ENCODE peak calls at places on chromosomes 11 and 22, in ten cellular contexts. K is fibroblast of lung; U is mucosa of descending colon; L is ovary; Q is BE2C; Z is AG04450; F is CD4-positive, alpha-beta memory T cell; C is trophoblast cell; H is PC-3; R is upper lobe of left lung. E is an unnamed sample. For H3K9me3, the result is how much of the 10 kb centered on the place peaks cover.

GRCh38 chr22:43474161-43475101 is 62.6 kb downstream of the MPPED1 start:
- DNase-seq in C (no peak), L (no peak), H (no peak), Q (no peak), K (no peak), Z (no peak), R (no peak), U (no peak), F (no peak), E (no peak)

GRCh38 chr22:32478994-32479393 is 4.4 kb downstream of the FBXO7 start:
- DNase-seq in U (no peak), Q (no peak), F (no peak), L (no peak), C (peak), K (peak), H (no peak), R (no peak), Z (no peak), E (no peak)

GRCh38 chr11:29260939-29261705 is 755.7 kb downstream of the KCNA4 start:
- DNase-seq in L (no peak), H (peak), Z (peak), Q (no peak), K (peak), C (peak), R (no peak), U (no peak), F (no peak), E (no peak)

GRCh38 chr11:31826530-31827438 is 15.7 kb upstream of the PAX6 start:
- DNase-seq in H (no peak), U (no peak), Q (no peak), Z (no peak), R (peak), F (no peak), L (no peak), K (peak), C (no peak), E (no peak)

GRCh38 chr22:45516923-45517675 is 14.4 kb downstream of the FBLN1 start:
- DNase-seq in C (peak), R (no peak), U (no peak), Z (no peak), Q (no peak), H (no peak), L (no peak), F (no peak), K (peak), E (no peak)

GRCh38 chr11:1165256-1166041 is 7.7 kb downstream of the MUC5AC start:
- DNase-seq in U (peak), L (no peak), K (no peak), Z (no peak), C (no peak), Q (no peak), F (no peak), H (no peak), R (peak), E (no peak)

GRCh38 chr11:11978792-11979486 is 29.5 kb downstream of the DKK3 start:
- DNase-seq in H (no peak), F (no peak), K (peak), C (no peak), Z (no peak), Q (peak), L (peak), R (no peak), U (no peak), E (no peak)

GRCh38 chr11:32109138-32109537 is 18.3 kb downstream of the RCN1 start:
- DNase-seq in C (no peak), Z (peak), U (no peak), L (no peak), F (no peak), H (peak), Q (no peak), R (no peak), K (peak), E (no peak)

GRCh38 chr22:38025514-38025913 is 31.7 kb upstream of the PICK1 start:
- DNase-seq in K (no peak), C (no peak), U (no peak), F (no peak), Q (no peak), Z (no peak), H (no peak), L (no peak), R (no peak), E (no peak)

GRCh38 chr11:77084581-77085191 is 17.9 kb downstream of the CAPN5 start:
- DNase-seq in L (peak), F (no peak), U (peak), H (no peak), K (no peak), C (no peak), Z (no peak), Q (peak), R (peak), E (peak)

GRCh38 chr22:46149493-46149997 is 781 bp upstream of the PPARA start:
- DNase-seq in C (peak), K (no peak), R (peak), Q (no peak), L (peak), U (peak), F (no peak), Z (no peak), H (no peak), E (peak)

GRCh38 chr11:35313066-35313765 is 106.1 kb downstream of the SLC1A2 start:
- DNase-seq in Z (no peak), C (peak), U (no peak), H (no peak), Q (no peak), L (no peak), F (no peak), R (no peak), K (no peak), E (no peak)

GRCh38 chr11:118133816-118134215 is 18.8 kb downstream of the SCN4B start:
- DNase-seq in Z (no peak), R (no peak), H (no peak), C (no peak), L (no peak), F (no peak), K (no peak), U (no peak), Q (no peak), E (no peak)

GRCh38 chr11:113021111-113021510 is 59.9 kb downstream of the NCAM1 start:
- DNase-seq in L (no peak), K (no peak), F (no peak), H (no peak), U (no peak), Q (no peak), Z (no peak), C (no peak), R (no peak), E (no peak)

GRCh38 chr11:113085446-113085845 is 124.2 kb downstream of the NCAM1 start:
- DNase-seq in K (no peak), F (no peak), Q (no peak), U (no peak), H (no peak), Z (no peak), R (no peak), C (no peak), L (no peak), E (no peak)

GRCh38 chr11:61744609-61745156 is 7.8 kb upstream of the MYRF start:
- DNase-seq in Q (no peak), K (no peak), H (no peak), Z (no peak), L (no peak), R (peak), U (no peak), F (no peak), C (no peak), E (no peak)

GRCh38 chr11:40188848-40189247 is 1270.6 kb downstream of the LRRC4C start:
- DNase-seq in Z (no peak), Q (no peak), R (no peak), F (no peak), H (no peak), K (no peak), C (no peak), L (no peak), U (no peak), E (no peak)

GRCh38 chr11:105315287-105315686 is 175.7 kb upstream of the CARD18 start:
- DNase-seq in L (no peak), C (no peak), Z (no peak), U (no peak), R (no peak), H (peak), Q (no peak), F (no peak), K (no peak), E (no peak)

GRCh38 chr11:95924414-95924760 is 480 bp upstream of the MTMR2 start:
- DNase-seq in Q (no peak), U (no peak), L (no peak), F (peak), Z (no peak), R (no peak), H (peak), K (no peak), C (peak), E (no peak)

GRCh38 chr11:128886401-128887119 is 4.6 kb upstream of the KCNJ5 start:
- DNase-seq in H (peak), K (no peak), Q (no peak), C (no peak), R (no peak), U (no peak), Z (no peak), L (no peak), F (no peak), E (no peak)

GRCh38 chr11:61764606-61765260 is 12.3 kb downstream of the MYRF start:
- DNase-seq in K (no peak), F (no peak), C (no peak), Z (no peak), U (no peak), L (peak), Q (no peak), H (no peak), R (peak), E (no peak)

GRCh38 chr11:33168605-33169240 is 7.4 kb upstream of the CSTF3 start:
- DNase-seq in U (no peak), C (no peak), Q (no peak), F (no peak), H (no peak), L (no peak), R (no peak), Z (no peak), K (peak), E (no peak)

GRCh38 chr11:118910309-118911112 is 15.2 kb downstream of the BCL9L start:
- DNase-seq in Q (no peak), C (peak), R (peak), Z (peak), H (peak), L (peak), U (peak), F (peak), K (peak), E (no peak)

GRCh38 chr11:111351374-111352081 is 27.5 kb downstream of the POU2AF1 start:
- DNase-seq in K (no peak), U (no peak), Z (no peak), Q (no peak), L (no peak), C (no peak), H (no peak), F (no peak), R (no peak), E (no peak)

GRCh38 chr11:101612481-101612880 is 28.7 kb upstream of the TRPC6 start:
- DNase-seq in F (no peak), C (no peak), H (no peak), K (no peak), Z (no peak), U (no peak), Q (no peak), L (no peak), R (no peak), E (no peak)

GRCh38 chr11:5992604-5993251 is 5.9 kb upstream of the OR52L1 start:
- DNase-seq in Z (no peak), L (no peak), H (peak), C (peak), F (no peak), R (no peak), K (peak), Q (no peak), U (no peak), E (no peak)

GRCh38 chr11:121652982-121653381 is 200.2 kb upstream of the SORL1-AS1 start:
- DNase-seq in Z (no peak), L (peak), C (no peak), F (no peak), R (no peak), Q (peak), K (peak), H (peak), U (no peak), E (no peak)

GRCh38 chr11:32555885-32556284 is 27.7 kb upstream of the EIF3M start:
- DNase-seq in F (no peak), H (no peak), K (no peak), U (no peak), L (no peak), Q (no peak), Z (no peak), R (no peak), C (no peak), E (no peak)

GRCh38 chr11:21552910-21553309 is 640.0 kb upstream of the ANO5 start:
- DNase-seq in Z (no peak), F (no peak), R (no peak), H (peak), L (no peak), C (no peak), U (no peak), Q (no peak), K (peak), E (no peak)

GRCh38 chr11:86484164-86484794 is 109.6 kb downstream of the CCDC81 start:
- DNase-seq in Q (no peak), K (peak), U (no peak), H (peak), C (peak), F (no peak), Z (peak), L (peak), R (peak), E (no peak)

GRCh38 chr11:94604496-94604895 is 37.3 kb downstream of the PIWIL4 start:
- DNase-seq in Q (no peak), K (peak), H (peak), Z (no peak), U (no peak), R (no peak), F (no peak), C (no peak), L (no peak), E (no peak)

GRCh38 chr11:127521413-127521812 is 520.8 kb upstream of the KIRREL3 start:
- DNase-seq in F (no peak), U (no peak), Z (peak), R (no peak), L (no peak), C (peak), K (peak), H (no peak), Q (no peak), E (no peak)

GRCh38 chr22:33274214-33274828 is 216.1 kb upstream of the SYN3 start:
- DNase-seq in U (no peak), Z (no peak), K (no peak), R (no peak), L (no peak), F (peak), Q (peak), H (no peak), C (peak), E (no peak)

GRCh38 chr11:72349053-72349452 is 85.3 kb downstream of the CLPB start:
- DNase-seq in F (no peak), H (no peak), K (no peak), Z (no peak), C (no peak), R (no peak), U (no peak), Q (no peak), L (peak), E (no peak)

GRCh38 chr22:30324008-30324730 is 2.6 kb downstream of the TBC1D10A start:
- DNase-seq in F (peak), K (peak), Z (no peak), H (no peak), L (no peak), Q (no peak), U (no peak), R (no peak), C (no peak), E (no peak)

GRCh38 chr22:42313204-42313603 is 42.8 kb upstream of the TCF20 start:
- DNase-seq in H (no peak), Z (no peak), Q (no peak), L (no peak), C (no peak), F (no peak), U (no peak), R (no peak), K (no peak), E (no peak)

GRCh38 chr11:13135385-13136271 is 126.5 kb downstream of the RASSF10 start:
- DNase-seq in F (no peak), H (no peak), Q (no peak), K (peak), C (peak), Z (no peak), U (no peak), L (no peak), R (no peak), E (no peak)

GRCh38 chr11:24064309-24064903 is 432.4 kb upstream of the LUZP2 start:
- DNase-seq in C (no peak), Z (no peak), L (no peak), Q (no peak), R (no peak), K (peak), F (no peak), H (no peak), U (no peak), E (no peak)

GRCh38 chr11:116831790-116832349 is 2.2 kb downstream of the APOC3 start:
- DNase-seq in Z (no peak), K (no peak), R (no peak), U (no peak), H (no peak), C (no peak), L (no peak), Q (no peak), F (no peak), E (no peak)

GRCh38 chr22:48242461-48242864 is 1480.0 kb downstream of the TBC1D22A start:
- DNase-seq in Q (no peak), Z (no peak), R (no peak), K (no peak), L (no peak), F (no peak), H (no peak), U (no peak), C (no peak), E (no peak)
- H3K9me3 ChIP-seq in Q (under half), Z (half or more), R (under half), K (under half), L (under half), F (under half), H (under half), U (under half), C (under half), E (under half)

DNA sequence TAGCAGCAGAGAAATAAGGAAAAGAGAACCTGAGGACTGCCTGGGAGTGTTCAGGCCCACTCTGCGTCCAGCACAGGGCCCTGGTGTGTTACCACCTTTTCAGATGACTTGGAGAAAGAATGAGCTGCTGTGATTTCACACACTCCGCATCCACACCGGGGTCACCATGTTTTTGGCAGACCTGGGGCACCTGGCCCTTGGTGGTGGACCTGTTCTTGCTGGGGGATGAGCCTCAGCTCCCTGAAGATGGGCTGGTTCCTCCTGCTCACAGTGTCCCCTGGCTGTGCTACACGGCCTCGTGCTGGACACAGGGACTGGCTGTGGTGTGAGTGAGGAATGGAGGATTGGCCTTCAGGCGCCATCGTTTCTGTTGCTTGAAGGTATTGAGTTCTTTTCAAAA is 1381.4 kb downstream of the TBC1D22A start:
- DNase-seq in U (no peak), F (no peak), R (no peak), K (no peak), L (no peak), C (no peak), H (no peak), Z (no peak), Q (no peak), E (no peak)
- H3K9me3 ChIP-seq in U (under half), F (under half), R (under half), K (under half), L (under half), C (under half), H (under half), Z (half or more), Q (under half), E (under half)

GRCh38 chr11:97979741-97980140 is 1041.0 kb upstream of the CNTN5 start:
- DNase-seq in H (no peak), L (no peak), R (no peak), C (no peak), K (peak), U (no peak), Q (no peak), F (no peak), Z (no peak), E (no peak)

GRCh38 chr11:97972731-97973130 is 1048.0 kb upstream of the CNTN5 start:
- DNase-seq in L (no peak), H (no peak), U (no peak), Q (no peak), K (no peak), C (no peak), Z (no peak), F (no peak), R (no peak), E (no peak)

GRCh38 chr11:97977726-97978125 is 1043.0 kb upstream of the CNTN5 start:
- DNase-seq in Q (no peak), U (no peak), L (no peak), H (no peak), F (no peak), K (no peak), Z (no peak), C (no peak), R (no peak), E (no peak)

GRCh38 chr11:97973352-97973857 is 1047.3 kb upstream of the CNTN5 start:
- DNase-seq in Q (no peak), U (no peak), L (no peak), H (no peak), K (no peak), C (no peak), F (no peak), R (no peak), Z (no peak), E (no peak)

GRCh38 chr11:97974798-97975498 is 1045.8 kb upstream of the CNTN5 start:
- DNase-seq in C (no peak), K (no peak), F (no peak), H (no peak), L (no peak), U (no peak), Q (no peak), R (no peak), Z (no peak), E (no peak)
- H3K9me3 ChIP-seq in C (under half), K (under half), F (under half), H (under half), L (under half), U (under half), Q (under half), R (under half), Z (under half), E (under half)

GRCh38 chr22:49182416-49182815 is 645.3 kb downstream of the BRD1 start:
- DNase-seq in Q (no peak), L (no peak), F (no peak), U (no peak), H (no peak), R (no peak), C (no peak), Z (no peak), K (no peak), E (no peak)

GRCh38 chr22:49180683-49181024 is 647.0 kb downstream of the BRD1 start:
- DNase-seq in H (no peak), K (no peak), U (no peak), C (no peak), Q (no peak), L (no peak), F (no peak), R (no peak), Z (no peak), E (no peak)

GRCh38 chr22:49179886-49180682 is 647.6 kb downstream of the BRD1 start:
- DNase-seq in F (no peak), L (no peak), U (no peak), Z (no peak), K (no peak), Q (no peak), R (peak), H (no peak), C (no peak), E (no peak)

GRCh38 chr22:49181942-49182341 is 645.7 kb downstream of the BRD1 start:
- DNase-seq in Z (no peak), H (no peak), K (no peak), L (no peak), U (no peak), Q (no peak), F (no peak), C (no peak), R (no peak), E (no peak)

DNA sequence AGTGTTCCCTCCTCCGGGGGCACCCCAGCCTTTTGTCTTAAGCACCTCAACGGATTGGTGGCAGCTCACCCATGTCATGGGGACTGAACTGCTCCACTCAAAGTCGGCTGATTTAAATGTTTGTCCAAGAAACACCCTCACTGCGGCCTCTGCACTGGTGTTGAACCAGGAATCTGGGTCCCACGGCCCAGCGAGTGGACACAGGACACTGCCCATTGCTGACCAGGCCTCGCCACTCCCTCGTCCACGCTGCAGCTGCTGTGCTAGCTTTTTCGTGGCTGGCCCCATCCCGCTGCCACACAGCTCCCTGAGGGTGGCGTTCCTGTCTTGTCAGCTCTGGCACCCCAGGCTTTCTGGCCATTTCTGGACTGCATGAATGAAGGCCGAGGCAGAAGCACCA is 646.2 kb downstream of the BRD1 start:
- DNase-seq in K (no peak), R (peak), L (no peak), C (no peak), Z (no peak), Q (no peak), H (no peak), F (no peak), U (no peak), E (no peak)
- H3K9me3 ChIP-seq in K (under half), R (under half), L (under half), C (under half), Z (half or more), Q (under half), H (under half), F (under half), U (under half), E (under half)

E was measured in T-helper 17 cell.